ENCODE peak calls at places on chromosomes 7 and 10, in ten cellular contexts. U, Q, P, B, F, H, S, K, T and V are unnamed samples.

GRCh38 chr10:53140516-53140915 is 367.9 kb upstream of the MBL2 start:
- DNase-seq in U (peak), Q (no peak), P (no peak), B (no peak), F (no peak), H (peak), S (no peak), K (no peak), T (no peak), V (no peak)

GRCh38 chr10:48451969-48452878 is 145.7 kb downstream of the MAPK8 start:
- DNase-seq in U (no peak), Q (peak), P (no peak), B (no peak), F (no peak), H (no peak), S (no peak), K (no peak), T (no peak), V (no peak)

GRCh38 chr7:95863623-95864022 is 91.3 kb downstream of the DYNC1I1 start:
- DNase-seq in U (no peak), Q (no peak), P (no peak), B (no peak), F (no peak), H (no peak), S (no peak), K (no peak), T (no peak), V (no peak)

GRCh38 chr7:151382079-151382885 is 27.6 kb downstream of the WDR86 start:
- DNase-seq in U (no peak), Q (no peak), P (no peak), B (peak), F (no peak), H (no peak), S (no peak), K (peak), T (no peak), V (peak)

GRCh38 chr7:471866-472639 is 47.6 kb downstream of the PDGFA start:
- DNase-seq in U (peak), Q (no peak), P (peak), B (no peak), F (no peak), H (peak), S (peak), K (no peak), T (no peak), V (peak)

GRCh38 chr10:1185911-1186692 is 129.9 kb downstream of the WDR37 start:
- DNase-seq in U (no peak), Q (no peak), P (no peak), B (no peak), F (no peak), H (no peak), S (no peak), K (no peak), T (no peak), V (no peak)

GRCh38 chr7:29479606-29480200 is 83.9 kb upstream of the PRR15 start:
- DNase-seq in U (no peak), Q (no peak), P (no peak), B (no peak), F (no peak), H (no peak), S (no peak), K (no peak), T (no peak), V (no peak)

GRCh38 chr7:41640487-41640886 is 62.4 kb downstream of the INHBA start:
- DNase-seq in U (no peak), Q (no peak), P (no peak), B (no peak), F (no peak), H (no peak), S (no peak), K (no peak), T (no peak), V (no peak)

GRCh38 chr7:44240983-44241510 is 40.3 kb downstream of the YKT6 start:
- DNase-seq in U (peak), Q (peak), P (peak), B (peak), F (peak), H (peak), S (peak), K (peak), T (peak), V (peak)

GRCh38 chr10:124560377-124560776 is 98.8 kb downstream of the LHPP start:
- DNase-seq in U (no peak), Q (no peak), P (peak), B (no peak), F (no peak), H (no peak), S (peak), K (no peak), T (no peak), V (no peak)

GRCh38 chr7:2641406-2642393 is 9.9 kb downstream of the TTYH3 start:
- DNase-seq in U (peak), Q (peak), P (peak), B (no peak), F (peak), H (peak), S (peak), K (no peak), T (no peak), V (no peak)